ENCODE peak calls at places on chromosomes 6 and 20, in ten cellular contexts. C is mammary epithelial cell; L is head of caudate nucleus; Z is stimulated activated CD4-positive, alpha-beta T cell treated with anti-CD3 and anti-CD28 coated beads, Interleukin-12 subunit alpha, Interleukin-12 subunit beta, amount 100 ng/mL, for 48 hours; F is activated CD8-positive, alpha-beta T cell treated with anti-CD3 and anti-CD28 coated beads, Interleukin-2, amount 10 ng/mL, durations not matched to agents 7 days and 5 days; I is fibroblast of mammary gland; H is posterior vena cava; Q is Daoy; R is endothelial cell; X is H9. D is an unnamed sample.

GRCh38 chr20:8616792-8617191 is 452.1 kb upstream of the PLCB4 start:
- DNase-seq in C (no peak), L (no peak), F (no peak), R (no peak), Q (no peak), H (no peak), X (no peak), I (peak), Z (no peak), D (no peak)

GRCh38 chr6:39005774-39006173 is 42.8 kb upstream of the GLP1R start:
- DNase-seq in H (no peak), Q (no peak), X (no peak), L (no peak), Z (no peak), C (no peak), F (no peak), I (no peak), R (no peak), D (no peak)

GRCh38 chr6:163414367-163415175 is at the start of gene QKI:
- DNase-seq in F (peak), X (peak), H (peak), I (peak), L (peak), C (peak), Z (peak), Q (peak), R (peak), D (peak)

GRCh38 chr20:59185809-59186208 is 22.2 kb downstream of the ZNF831 start:
- DNase-seq in X (no peak), C (no peak), F (no peak), I (no peak), H (no peak), Q (no peak), L (no peak), R (no peak), Z (no peak), D (no peak)

GRCh38 chr6:134739299-134740090 is 210.4 kb downstream of the ALDH8A1 start:
- DNase-seq in H (no peak), C (peak), R (no peak), Z (no peak), L (no peak), I (peak), X (no peak), F (no peak), Q (peak), D (no peak)

GRCh38 chr6:161694995-161695394 is 421.1 kb upstream of the AGPAT4 start:
- DNase-seq in Z (no peak), R (no peak), I (peak), F (peak), Q (peak), C (no peak), H (no peak), L (no peak), X (peak), D (no peak)

GRCh38 chr20:13426870-13427269 is 205.8 kb downstream of the ISM1 start:
- DNase-seq in Z (no peak), R (no peak), X (no peak), I (no peak), F (no peak), C (no peak), L (no peak), Q (no peak), H (no peak), D (no peak)

GRCh38 chr20:433300-433975 is 25.3 kb downstream of the RBCK1 start:
- DNase-seq in R (no peak), H (no peak), X (no peak), Z (peak), F (peak), L (no peak), I (peak), Q (peak), C (peak), D (peak)

GRCh38 chr6:115667478-115667996 is 393.2 kb downstream of the FRK start:
- DNase-seq in Q (peak), H (no peak), F (no peak), X (no peak), R (no peak), I (no peak), Z (no peak), C (no peak), L (no peak), D (no peak)

GRCh38 chr6:45488269-45488668 is 110.5 kb upstream of the SUPT3H start:
- DNase-seq in Z (no peak), H (no peak), X (no peak), Q (no peak), R (no peak), L (no peak), C (no peak), F (no peak), I (no peak), D (no peak)

GRCh38 chr6:13534536-13534935 is 39.9 kb upstream of the SIRT5 start:
- DNase-seq in L (no peak), F (no peak), I (no peak), R (no peak), H (no peak), Z (no peak), X (no peak), Q (no peak), C (no peak), D (no peak)

GRCh38 chr6:103122766-103123601 is 1729.5 kb downstream of the GRIK2 start:
- DNase-seq in I (peak), R (peak), X (peak), Q (no peak), H (no peak), C (peak), Z (no peak), L (peak), F (peak), D (no peak)

GRCh38 chr6:133724726-133725125 is 164.2 kb upstream of the TCF21 start:
- DNase-seq in C (no peak), Q (peak), H (no peak), L (no peak), F (no peak), R (no peak), I (peak), X (no peak), Z (no peak), D (no peak)

GRCh38 chr6:6610031-6610591 is 21.6 kb downstream of the LY86 start:
- DNase-seq in H (no peak), R (no peak), Z (no peak), I (no peak), F (peak), Q (no peak), L (no peak), C (no peak), X (no peak), D (peak)

GRCh38 chr6:165968409-165968807 is 199.2 kb downstream of the TBXT start:
- DNase-seq in I (no peak), F (no peak), Z (no peak), Q (no peak), R (no peak), L (no peak), H (no peak), X (no peak), C (no peak), D (no peak)

GRCh38 chr6:126175251-126175650 is 164.7 kb upstream of the CENPW start:
- DNase-seq in X (no peak), R (no peak), I (no peak), L (no peak), F (no peak), Z (no peak), H (no peak), Q (no peak), C (no peak), D (no peak)

GRCh38 chr6:111791415-111791814 is 81.8 kb downstream of the FYN start:
- DNase-seq in L (no peak), F (no peak), C (no peak), Z (no peak), Q (no peak), R (no peak), H (no peak), X (no peak), I (peak), D (no peak)

GRCh38 chr20:44618318-44618731 is 33.2 kb downstream of the ADA start:
- DNase-seq in F (no peak), L (no peak), X (no peak), R (no peak), H (peak), I (no peak), Z (no peak), C (peak), Q (no peak), D (no peak)

GRCh38 chr20:32235331-32236047 is 27.8 kb downstream of the POFUT1 start:
- DNase-seq in R (no peak), Q (no peak), I (no peak), H (no peak), L (no peak), Z (no peak), F (no peak), X (no peak), C (no peak), D (no peak)

GRCh38 chr20:40997116-40997515 is 31.5 kb upstream of the TOP1 start:
- DNase-seq in X (peak), I (no peak), F (no peak), C (no peak), R (no peak), H (no peak), L (no peak), Q (no peak), Z (no peak), D (no peak)

GRCh38 chr6:15389759-15390723 is 144.2 kb downstream of the JARID2 start:
- DNase-seq in Z (no peak), F (peak), R (peak), H (no peak), L (no peak), Q (peak), X (no peak), I (peak), C (no peak), D (peak)

GRCh38 chr20:54491443-54491842 is 16.1 kb downstream of the DOK5 start:
- DNase-seq in Z (no peak), H (no peak), F (no peak), X (no peak), I (no peak), C (no peak), R (no peak), Q (peak), L (no peak), D (no peak)

GRCh38 chr20:62658593-62659159 is 16.4 kb downstream of the SLCO4A1 start:
- DNase-seq in H (no peak), R (no peak), Q (no peak), F (no peak), X (no peak), I (no peak), Z (no peak), C (no peak), L (no peak), D (no peak)

GRCh38 chr6:31079656-31080261 is 32.6 kb downstream of the C6orf15 start:
- DNase-seq in C (peak), H (peak), R (peak), Q (peak), X (peak), Z (peak), F (peak), I (peak), L (peak), D (peak)

GRCh38 chr20:19024296-19025035 is 188.0 kb upstream of the SLC24A3 start:
- DNase-seq in Q (no peak), F (no peak), Z (no peak), R (no peak), H (no peak), X (no peak), I (no peak), C (no peak), L (no peak), D (no peak)

GRCh38 chr6:108287373-108287772 is 7.5 kb upstream of the AFG1L start:
- DNase-seq in C (no peak), Z (no peak), I (no peak), H (no peak), X (no peak), L (no peak), F (peak), Q (no peak), R (no peak), D (no peak)

GRCh38 chr6:71478834-71479541 is 190.4 kb downstream of the OGFRL1 start:
- DNase-seq in R (peak), Z (no peak), X (no peak), H (no peak), L (no peak), C (peak), Q (peak), I (peak), F (no peak), D (no peak)

D was measured in germinal center.